ENCODE peak calls at places on chromosomes 2 and 18, in seven cellular contexts. M is spleen; A is RWPE1; B is ascending aorta; E is MCF 10A; Q is CD4-positive, alpha-beta T cell; J is kidney. V is an unnamed sample.

GRCh38 chr2:147364597-147364996 is 480.2 kb upstream of the ACVR2A start:
- DNase-seq in M (no peak), A (no peak), B (no peak), E (peak), Q (no peak), J (no peak), V (no peak)

GRCh38 chr2:112121682-112122254 is 16.4 kb upstream of the FBLN7 start:
- DNase-seq in M (no peak), A (peak), B (no peak), E (peak), Q (peak), J (no peak), V (no peak)

GRCh38 chr2:66839551-66840320 is 404.8 kb downstream of the MEIS1 start:
- DNase-seq in M (no peak), A (peak), B (peak), E (peak), Q (no peak), J (no peak), V (no peak)

GRCh38 chr2:70898363-70899240 is 37.1 kb upstream of the ATP6V1B1 start:
- DNase-seq in M (no peak), A (no peak), B (no peak), E (no peak), Q (no peak), J (no peak), V (no peak)

GRCh38 chr2:95062716-95063400 is 37.4 kb downstream of the MAL start:
- DNase-seq in M (peak), A (no peak), B (peak), E (no peak), Q (no peak), J (no peak), V (no peak)

GRCh38 chr2:238513346-238513745 is 86.6 kb downstream of the ASB1 start:
- DNase-seq in M (peak), A (peak), B (no peak), E (peak), Q (no peak), J (peak), V (no peak)

GRCh38 chr18:11121426-11121825 is 27.9 kb downstream of the PIEZO2 start:
- DNase-seq in M (no peak), A (no peak), B (no peak), E (no peak), Q (no peak), J (no peak), V (no peak)

GRCh38 chr2:20452551-20452950 is 5.7 kb downstream of the RHOB start:
- DNase-seq in M (peak), A (no peak), B (peak), E (peak), Q (no peak), J (no peak), V (no peak)

GRCh38 chr2:186201371-186201770 is 284.7 kb upstream of the ZC3H15 start:
- DNase-seq in M (no peak), A (no peak), B (no peak), E (peak), Q (no peak), J (no peak), V (no peak)

GRCh38 chr2:31347788-31348187 is 66.8 kb downstream of the XDH start:
- DNase-seq in M (no peak), A (no peak), B (no peak), E (no peak), Q (no peak), J (no peak), V (no peak)

GRCh38 chr2:101012054-101012705 is 10.1 kb downstream of the RPL31 start:
- DNase-seq in M (no peak), A (no peak), B (no peak), E (no peak), Q (no peak), J (no peak), V (no peak)

GRCh38 chr2:70121627-70122372 is 34.5 kb downstream of the PCBP1 start:
- DNase-seq in M (peak), A (no peak), B (no peak), E (no peak), Q (no peak), J (peak), V (no peak)

GRCh38 chr2:20501974-20502373 is 55.1 kb downstream of the RHOB start:
- DNase-seq in M (no peak), A (peak), B (no peak), E (peak), Q (no peak), J (no peak), V (no peak)

GRCh38 chr18:78407456-78407823 is 572.2 kb upstream of the SALL3 start:
- DNase-seq in M (peak), A (peak), B (no peak), E (no peak), Q (no peak), J (no peak), V (no peak)

GRCh38 chr2:147756103-147756502 is 88.7 kb upstream of the ACVR2A start:
- DNase-seq in M (no peak), A (no peak), B (no peak), E (no peak), Q (no peak), J (no peak), V (no peak)

GRCh38 chr2:241908686-241909420 is 39.3 kb downstream of the RTP5 start:
- DNase-seq in M (peak), A (no peak), B (peak), E (no peak), Q (no peak), J (no peak), V (no peak)

GRCh38 chr2:222307138-222307756 is 8.4 kb upstream of the PAX3 start:
- DNase-seq in M (peak), A (no peak), B (no peak), E (no peak), Q (no peak), J (no peak), V (no peak)

GRCh38 chr2:9769171-9770005 is 73.9 kb upstream of the TAF1B start:
- DNase-seq in M (no peak), A (no peak), B (no peak), E (peak), Q (no peak), J (no peak), V (no peak)

GRCh38 chr2:104856086-104856972 is 2.4 kb downstream of the POU3F3 start:
- DNase-seq in M (peak), A (no peak), B (no peak), E (no peak), Q (no peak), J (peak), V (no peak)

GRCh38 chr18:13406049-13406615 is 187.6 kb downstream of the LDLRAD4 start:
- DNase-seq in M (no peak), A (no peak), B (peak), E (no peak), Q (no peak), J (no peak), V (no peak)

GRCh38 chr18:69559604-69560003 is 158.9 kb downstream of the DOK6 start:
- DNase-seq in M (no peak), A (no peak), B (no peak), E (no peak), Q (no peak), J (no peak), V (no peak)

GRCh38 chr2:227000123-227000522 is 163.9 kb downstream of the COL4A4 start:
- DNase-seq in M (no peak), A (no peak), B (no peak), E (no peak), Q (no peak), J (no peak), V (no peak)

GRCh38 chr18:79947881-79948610 is 3.4 kb downstream of the SLC66A2 start:
- DNase-seq in M (peak), A (no peak), B (peak), E (no peak), Q (no peak), J (peak), V (no peak)

DNA sequence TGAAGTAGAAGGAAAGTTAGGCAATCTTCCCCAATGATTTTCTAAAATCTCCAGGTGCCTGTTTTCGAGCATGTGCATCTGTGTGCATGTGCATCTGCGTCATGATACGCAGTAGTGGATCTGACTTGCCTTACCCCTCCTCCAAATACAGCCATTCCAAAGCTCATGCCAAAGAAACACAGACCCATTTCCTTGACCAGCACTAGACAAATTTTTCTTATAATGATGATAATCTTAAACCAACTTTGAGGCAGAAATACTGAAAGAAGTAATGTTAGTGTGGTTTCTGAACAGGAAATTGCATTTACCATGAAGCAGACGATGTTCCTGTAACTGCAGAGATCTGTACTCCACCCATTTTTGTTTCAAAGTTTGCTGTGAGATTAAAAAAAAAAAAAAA is 25.7 kb downstream of the CYTIP start:
- DNase-seq in M (no peak), A (no peak), B (no peak), E (no peak), Q (no peak), J (no peak), V (no peak)
- TF ChIP-seq CTCF in M (no peak), A (no peak), B (no peak), E (no peak), Q (no peak), J (no peak), V (no peak)

DNA sequence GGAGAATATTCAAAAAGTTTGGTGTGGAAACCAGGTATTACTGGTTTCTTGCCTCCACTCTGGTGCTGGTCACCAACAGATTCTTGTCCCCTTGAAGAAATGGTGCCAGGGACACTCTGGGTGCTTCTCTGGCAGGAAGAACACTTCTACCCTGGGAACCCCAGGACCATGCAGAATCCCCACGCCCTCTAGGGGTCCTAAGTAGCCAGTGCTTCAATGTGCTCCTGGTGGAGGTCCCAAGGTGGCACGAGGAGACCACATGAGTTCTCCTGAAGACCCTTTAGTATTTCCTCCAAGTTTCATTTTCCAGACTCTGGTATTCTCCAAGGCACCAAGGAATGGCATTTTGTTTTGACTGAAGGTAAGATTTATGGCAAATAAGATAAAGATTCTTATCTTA is 380.6 kb downstream of the TSN start:
- DNase-seq in M (no peak), A (peak), B (no peak), E (peak), Q (no peak), J (no peak), V (no peak)
- TF ChIP-seq CTCF in M (no peak), A (no peak), B (no peak), E (peak), Q (no peak), J (peak), V (peak)

GRCh38 chr2:178419123-178419522 is 31.9 kb downstream of the PRKRA start:
- DNase-seq in M (no peak), A (peak), B (no peak), E (peak), Q (no peak), J (no peak), V (no peak)
- TF ChIP-seq CTCF in M (no peak), A (peak), B (no peak), E (peak), Q (peak), J (no peak), V (peak)

GRCh38 chr2:42741140-42741539 is 22.8 kb downstream of the OXER1 start:
- DNase-seq in M (no peak), A (no peak), B (no peak), E (no peak), Q (no peak), J (no peak), V (no peak)

GRCh38 chr2:42748846-42749245 is 15.1 kb downstream of the OXER1 start:
- DNase-seq in M (no peak), A (no peak), B (no peak), E (no peak), Q (no peak), J (no peak), V (no peak)

GRCh38 chr2:42743667-42744005 is 20.3 kb downstream of the OXER1 start:
- DNase-seq in M (no peak), A (no peak), B (no peak), E (no peak), Q (no peak), J (no peak), V (no peak)

GRCh38 chr2:42747422-42747821 is 16.5 kb downstream of the OXER1 start:
- DNase-seq in M (no peak), A (no peak), B (no peak), E (no peak), Q (no peak), J (no peak), V (no peak)

GRCh38 chr2:42742740-42743666 is 20.9 kb downstream of the OXER1 start:
- DNase-seq in M (no peak), A (no peak), B (no peak), E (no peak), Q (no peak), J (no peak), V (no peak)
- TF ChIP-seq CTCF in M (no peak), A (no peak), B (no peak), E (no peak), Q (no peak), J (no peak), V (no peak)